ENCODE peak calls at places on chromosome 11, in five cellular contexts. One of them, this sample, is unnamed. For H3K9me3, the result is how much of the 10 kb centered on the place peaks cover.

GRCh38 chr11:116794851-116795250 is 3.2 kb upstream of the APOA5 start:
- DNase-seq in A549: no peak
- DNase-seq in lower lobe of right lung: no peak
- DNase-seq in colonic mucosa: no peak
- DNase-seq in left ventricle myocardium inferior: no peak
- DNase-seq in this sample: no peak

GRCh38 chr11:3857628-3858027 is 2.2 kb downstream of the STIM1 start:
- DNase-seq in A549: no peak
- DNase-seq in lower lobe of right lung: no peak
- DNase-seq in colonic mucosa: no peak
- DNase-seq in left ventricle myocardium inferior: no peak
- DNase-seq in this sample: no peak

GRCh38 chr11:1401656-1402221 is 12.0 kb downstream of the BRSK2 start:
- DNase-seq in A549: peak
- DNase-seq in lower lobe of right lung: peak
- DNase-seq in colonic mucosa: peak
- DNase-seq in left ventricle myocardium inferior: peak
- DNase-seq in this sample: no peak

GRCh38 chr11:123063396-123064267 is 1.7 kb upstream of the HSPA8 start:
- DNase-seq in A549: peak
- DNase-seq in lower lobe of right lung: no peak
- DNase-seq in colonic mucosa: peak
- DNase-seq in left ventricle myocardium inferior: no peak
- DNase-seq in this sample: peak

GRCh38 chr11:3865388-3866193 is 10.1 kb downstream of the STIM1 start:
- DNase-seq in A549: no peak
- DNase-seq in lower lobe of right lung: no peak
- DNase-seq in colonic mucosa: no peak
- DNase-seq in left ventricle myocardium inferior: no peak
- DNase-seq in this sample: no peak

GRCh38 chr11:91248199-91248807 is 976.3 kb upstream of the FAT3 start:
- DNase-seq in A549: peak
- DNase-seq in lower lobe of right lung: no peak
- DNase-seq in colonic mucosa: peak
- DNase-seq in left ventricle myocardium inferior: no peak
- DNase-seq in this sample: no peak

GRCh38 chr11:128757886-128758612 is 64.2 kb downstream of the FLI1 start:
- DNase-seq in A549: no peak
- DNase-seq in lower lobe of right lung: no peak
- DNase-seq in colonic mucosa: no peak
- DNase-seq in left ventricle myocardium inferior: no peak
- DNase-seq in this sample: no peak

GRCh38 chr11:61533039-61533375 is 24.5 kb downstream of the LRRC10B start:
- DNase-seq in A549: no peak
- DNase-seq in lower lobe of right lung: no peak
- DNase-seq in colonic mucosa: no peak
- DNase-seq in left ventricle myocardium inferior: no peak
- DNase-seq in this sample: no peak

GRCh38 chr11:61297741-61298140 is 2.6 kb upstream of the VWCE start:
- DNase-seq in A549: no peak
- DNase-seq in lower lobe of right lung: no peak
- DNase-seq in colonic mucosa: no peak
- DNase-seq in left ventricle myocardium inferior: no peak
- DNase-seq in this sample: no peak

GRCh38 chr11:128501576-128502549 is 85.5 kb downstream of the ETS1 start:
- DNase-seq in A549: no peak
- DNase-seq in lower lobe of right lung: no peak
- DNase-seq in colonic mucosa: no peak
- DNase-seq in left ventricle myocardium inferior: peak
- DNase-seq in this sample: no peak

GRCh38 chr11:118170892-118171273 is 5.6 kb downstream of the SCN2B start:
- DNase-seq in A549: no peak
- DNase-seq in lower lobe of right lung: no peak
- DNase-seq in colonic mucosa: no peak
- DNase-seq in left ventricle myocardium inferior: no peak
- DNase-seq in this sample: no peak

GRCh38 chr11:112025682-112026081 is 474 bp downstream of the DLAT start:
- DNase-seq in A549: peak
- DNase-seq in lower lobe of right lung: no peak
- DNase-seq in colonic mucosa: no peak
- DNase-seq in left ventricle myocardium inferior: no peak
- DNase-seq in this sample: no peak

GRCh38 chr11:44229003-44229570 is 80.9 kb downstream of the ALX4 start:
- DNase-seq in A549: no peak
- DNase-seq in lower lobe of right lung: no peak
- DNase-seq in colonic mucosa: peak
- DNase-seq in left ventricle myocardium inferior: no peak
- DNase-seq in this sample: no peak

GRCh38 chr11:44622190-44622650 is 56.8 kb downstream of the CD82 start:
- DNase-seq in A549: no peak
- DNase-seq in lower lobe of right lung: no peak
- DNase-seq in colonic mucosa: peak
- DNase-seq in left ventricle myocardium inferior: no peak
- DNase-seq in this sample: peak

DNA sequence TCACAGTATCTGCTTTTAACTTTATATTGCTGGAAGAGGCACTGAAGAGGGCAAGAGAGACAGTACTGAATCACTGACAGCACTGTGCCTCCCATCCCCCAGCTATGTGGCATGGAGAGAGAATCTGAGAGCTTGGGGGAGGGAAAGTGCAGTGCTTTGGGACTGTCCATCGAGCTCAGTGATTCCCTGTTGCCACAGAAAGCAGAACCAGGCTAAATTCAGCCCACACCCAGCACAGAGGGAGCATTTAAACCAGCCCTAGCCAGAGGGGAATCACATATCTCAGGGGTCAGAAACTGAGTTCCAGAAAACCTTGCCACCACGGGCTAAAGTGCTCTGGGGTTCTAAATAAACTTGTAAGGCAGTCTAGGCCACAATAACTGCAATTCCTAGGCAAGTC is 44.3 kb downstream of the KCNQ1 start:
- DNase-seq in A549: no peak
- DNase-seq in lower lobe of right lung: no peak
- DNase-seq in colonic mucosa: no peak
- DNase-seq in left ventricle myocardium inferior: no peak
- DNase-seq in this sample: no peak
- H3K9me3 ChIP-seq in A549: under half
- H3K9me3 ChIP-seq in lower lobe of right lung: under half
- H3K9me3 ChIP-seq in colonic mucosa: under half
- H3K9me3 ChIP-seq in left ventricle myocardium inferior: half or more
- H3K9me3 ChIP-seq in this sample: under half

GRCh38 chr11:54979375-54979774 is 272.7 kb downstream of the OR4A5 start:
- DNase-seq in A549: no peak
- DNase-seq in lower lobe of right lung: no peak
- DNase-seq in colonic mucosa: no peak
- DNase-seq in left ventricle myocardium inferior: no peak
- DNase-seq in this sample: no peak
- H3K9me3 ChIP-seq in A549: under half
- H3K9me3 ChIP-seq in lower lobe of right lung: half or more
- H3K9me3 ChIP-seq in colonic mucosa: under half
- H3K9me3 ChIP-seq in left ventricle myocardium inferior: half or more
- H3K9me3 ChIP-seq in this sample: under half

GRCh38 chr11:41099654-41100053 is 359.8 kb downstream of the LRRC4C start:
- DNase-seq in A549: no peak
- DNase-seq in lower lobe of right lung: no peak
- DNase-seq in colonic mucosa: no peak
- DNase-seq in left ventricle myocardium inferior: no peak
- DNase-seq in this sample: no peak

GRCh38 chr11:41102471-41102870 is 357.0 kb downstream of the LRRC4C start:
- DNase-seq in A549: no peak
- DNase-seq in lower lobe of right lung: no peak
- DNase-seq in colonic mucosa: no peak
- DNase-seq in left ventricle myocardium inferior: no peak
- DNase-seq in this sample: no peak
- H3K9me3 ChIP-seq in A549: under half
- H3K9me3 ChIP-seq in lower lobe of right lung: under half
- H3K9me3 ChIP-seq in colonic mucosa: under half
- H3K9me3 ChIP-seq in left ventricle myocardium inferior: under half
- H3K9me3 ChIP-seq in this sample: under half

DNA sequence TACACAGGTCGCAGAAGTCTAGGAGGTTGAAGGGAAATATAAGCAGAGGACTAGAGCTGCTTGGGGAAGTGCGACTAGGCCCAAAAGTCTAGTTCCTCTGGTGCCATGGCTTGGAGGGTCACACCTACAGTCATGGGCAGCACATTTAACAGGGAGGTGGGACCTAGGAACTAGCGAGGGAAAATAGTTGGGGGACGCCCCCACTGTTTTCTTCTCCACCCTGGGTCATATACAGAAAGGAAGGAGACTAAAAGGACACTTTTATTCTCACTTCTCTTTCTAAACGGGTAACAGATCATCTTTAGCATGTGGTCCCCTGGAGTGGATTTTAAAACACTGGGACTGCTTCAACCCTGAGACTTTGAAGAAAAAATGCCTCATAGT is 16.6 kb downstream of the APIP start:
- DNase-seq in A549: peak
- DNase-seq in lower lobe of right lung: no peak
- DNase-seq in colonic mucosa: no peak
- DNase-seq in left ventricle myocardium inferior: no peak
- DNase-seq in this sample: no peak
- H3K9me3 ChIP-seq in A549: under half
- H3K9me3 ChIP-seq in lower lobe of right lung: under half
- H3K9me3 ChIP-seq in colonic mucosa: under half
- H3K9me3 ChIP-seq in left ventricle myocardium inferior: half or more
- H3K9me3 ChIP-seq in this sample: under half

GRCh38 chr11:108206969-108207682 is 15.3 kb downstream of the NPAT start:
- DNase-seq in A549: no peak
- DNase-seq in lower lobe of right lung: no peak
- DNase-seq in colonic mucosa: no peak
- DNase-seq in left ventricle myocardium inferior: no peak
- DNase-seq in this sample: no peak
- H3K9me3 ChIP-seq in A549: under half
- H3K9me3 ChIP-seq in lower lobe of right lung: under half
- H3K9me3 ChIP-seq in colonic mucosa: under half
- H3K9me3 ChIP-seq in left ventricle myocardium inferior: under half
- H3K9me3 ChIP-seq in this sample: under half

DNA sequence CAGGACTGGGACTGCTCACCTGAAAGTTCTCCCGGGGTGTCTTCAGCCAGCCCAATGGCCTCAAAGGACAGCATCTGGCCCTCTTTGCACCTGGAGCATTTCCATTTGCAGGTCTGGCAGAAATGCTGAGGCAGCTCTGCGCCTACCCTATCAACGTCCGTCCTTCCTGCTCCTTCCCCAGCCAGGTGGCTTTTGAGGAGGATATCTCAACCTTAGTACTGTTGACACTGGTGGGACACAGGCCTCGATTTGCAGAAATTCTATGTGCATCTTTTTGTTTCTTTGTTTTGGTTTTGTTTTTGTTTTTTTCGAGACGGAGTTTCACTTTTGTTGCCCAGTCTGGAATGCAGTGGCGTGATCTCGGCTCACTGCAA is 5.0 kb downstream of the MOGAT2 start:
- DNase-seq in A549: no peak
- DNase-seq in lower lobe of right lung: no peak
- DNase-seq in colonic mucosa: no peak
- DNase-seq in left ventricle myocardium inferior: no peak
- DNase-seq in this sample: no peak
- H3K9me3 ChIP-seq in A549: under half
- H3K9me3 ChIP-seq in lower lobe of right lung: under half
- H3K9me3 ChIP-seq in colonic mucosa: under half
- H3K9me3 ChIP-seq in left ventricle myocardium inferior: under half
- H3K9me3 ChIP-seq in this sample: under half

This sample was measured in T-helper 17 cell.